ENCODE peak calls at places on chromosomes 5 and 9, in five cellular contexts. H, B, Z, E and Y are unnamed samples.

GRCh38 chr9:131776473-131776872 is 36.6 kb upstream of the RAPGEF1 start:
- DNase-seq in B (no peak), H (no peak), E (no peak), Z (no peak), Y (no peak)

GRCh38 chr5:173291722-173292658 is 36.2 kb downstream of the STC2 start:
- DNase-seq in B (no peak), E (no peak), Z (no peak), H (peak), Y (no peak)

GRCh38 chr5:20500501-20500900 is 512.5 kb upstream of the CDH18 start:
- DNase-seq in B (no peak), H (no peak), Z (no peak), E (no peak), Y (no peak)

GRCh38 chr9:117156150-117156688 is 258.6 kb downstream of the ASTN2 start:
- DNase-seq in H (no peak), B (no peak), Z (no peak), E (no peak), Y (no peak)

GRCh38 chr5:1523793-1524480 is at the start of gene LPCAT1:
- DNase-seq in B (peak), Z (peak), H (no peak), E (peak), Y (peak)

GRCh38 chr5:14581891-14582796 is 552 bp downstream of the OTULINL start:
- DNase-seq in B (peak), Z (peak), H (no peak), E (peak), Y (peak)

GRCh38 chr5:124743534-124744169 is 2.8 kb downstream of the ZNF608 start:
- DNase-seq in H (no peak), B (no peak), Z (no peak), E (no peak), Y (no peak)

GRCh38 chr5:30343707-30344106 is 849.8 kb upstream of the CDH6 start:
- DNase-seq in E (no peak), B (no peak), H (no peak), Z (no peak), Y (no peak)

GRCh38 chr9:123246534-123246933 is 21.9 kb downstream of the STRBP start:
- DNase-seq in H (no peak), B (no peak), E (no peak), Z (no peak), Y (no peak)

GRCh38 chr9:15961217-15961616 is 408.4 kb downstream of the CCDC171 start:
- DNase-seq in Z (no peak), H (no peak), E (no peak), B (no peak), Y (no peak)

GRCh38 chr5:91145233-91145620 is 237.9 kb downstream of the ARRDC3 start:
- DNase-seq in H (no peak), E (no peak), Z (no peak), B (no peak), Y (no peak)
- TF ChIP-seq POLR2AphosphoS5 in H (no peak), E (no peak), Z (no peak), B (no peak), Y (no peak)

GRCh38 chr9:129606161-129607025 is 14.5 kb downstream of the C9orf50 start:
- DNase-seq in Z (no peak), B (no peak), E (no peak), H (no peak), Y (no peak)

GRCh38 chr9:129602598-129603415 is 18.1 kb downstream of the C9orf50 start:
- DNase-seq in Z (no peak), E (no peak), H (no peak), B (no peak), Y (no peak)

GRCh38 chr9:129604766-129605163 is 16.1 kb downstream of the C9orf50 start:
- DNase-seq in H (no peak), B (no peak), E (no peak), Z (no peak), Y (no peak)

GRCh38 chr9:129607026-129607397 is 13.9 kb downstream of the C9orf50 start:
- DNase-seq in E (no peak), H (no peak), B (no peak), Z (no peak), Y (no peak)

GRCh38 chr9:129604056-129604765 is 16.7 kb downstream of the C9orf50 start:
- DNase-seq in B (no peak), Z (no peak), H (no peak), E (no peak), Y (no peak)
- TF ChIP-seq CTCF in B (no peak), Z (no peak), H (no peak), E (no peak), Y (no peak)

GRCh38 chr5:145834554-145834916 is 607 bp downstream of the PRELID2 start:
- DNase-seq in H (no peak), E (no peak), Z (no peak), B (no peak), Y (no peak)

GRCh38 chr5:145833616-145834200 is 1.4 kb downstream of the PRELID2 start:
- DNase-seq in H (no peak), E (no peak), Z (no peak), B (no peak), Y (no peak)

GRCh38 chr5:145838276-145838675 is 3.1 kb upstream of the PRELID2 start:
- DNase-seq in H (no peak), E (no peak), B (peak), Z (no peak), Y (no peak)

GRCh38 chr5:145835839-145836222 is 689 bp upstream of the PRELID2 start:
- DNase-seq in Z (no peak), E (no peak), H (no peak), B (no peak), Y (no peak)

GRCh38 chr5:145834917-145835838 is at the start of gene PRELID2:
- DNase-seq in H (peak), B (peak), E (peak), Z (peak), Y (peak)
- TF ChIP-seq POLR2A in H (peak), B (no peak), E (peak), Z (no peak), Y (peak)

GRCh38 chr5:177510567-177511053 is 984 bp upstream of the DOK3 start:
- DNase-seq in Z (no peak), B (no peak), H (no peak), E (no peak), Y (peak)

GRCh38 chr5:177509991-177510566 is 453 bp upstream of the DOK3 start:
- DNase-seq in H (no peak), B (no peak), Z (no peak), E (no peak), Y (peak)

GRCh38 chr5:177508217-177508611 is 1.4 kb downstream of the DOK3 start:
- DNase-seq in H (no peak), E (no peak), B (no peak), Z (no peak), Y (peak)

GRCh38 chr5:177508837-177509236 is 789 bp downstream of the DOK3 start:
- DNase-seq in B (no peak), E (no peak), H (no peak), Z (no peak), Y (peak)

DNA sequence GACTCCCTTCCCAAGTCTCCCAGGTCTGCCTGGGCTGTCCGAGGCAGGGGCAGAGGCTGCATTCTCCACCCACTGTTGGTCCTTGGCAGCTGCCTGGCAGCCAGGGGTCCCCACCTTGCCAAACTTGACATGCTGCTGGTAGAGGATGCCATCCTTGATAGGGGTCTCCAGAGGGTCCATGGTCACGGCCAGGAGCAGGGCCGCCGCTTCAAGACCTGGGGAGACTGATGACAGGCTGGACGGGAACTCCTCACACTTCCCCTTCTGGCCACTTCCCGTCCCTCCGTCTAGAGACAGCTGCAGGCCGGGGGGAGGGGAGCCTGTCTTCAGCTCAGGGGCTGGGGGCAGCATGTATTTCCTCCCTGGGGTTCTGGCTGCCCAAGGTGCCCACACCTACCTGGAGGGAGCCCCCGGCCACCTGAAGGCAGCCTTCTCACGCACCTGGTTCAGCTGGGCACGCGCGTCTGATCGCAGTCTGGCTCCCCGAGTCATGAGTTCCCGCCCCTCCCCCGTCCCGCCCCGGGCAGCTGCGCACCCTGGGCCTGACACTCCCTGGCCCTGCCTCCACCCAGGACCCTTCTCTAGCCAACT is at the start of gene DOK3:
- DNase-seq in Z (no peak), B (peak), H (no peak), E (no peak), Y (peak)
- TF ChIP-seq POLR2AphosphoS5 in Z (no peak), B (no peak), H (no peak), E (no peak), Y (peak)